ENCODE peak calls at places on chromosomes 4 and X, in five cellular contexts. S is epithelial cell of esophagus; J is astrocyte of the spinal cord; Z is foreskin fibroblast; U is CD8-positive, alpha-beta T cell. G is an unnamed sample.

GRCh38 chr4:3712112-3712805 is 53.9 kb upstream of the ADRA2C start:
- DNase-seq in U (no peak), Z (no peak), J (no peak), S (no peak), G (no peak)

GRCh38 chr4:123444298-123444731 is 47.7 kb downstream of the SPRY1 start:
- DNase-seq in S (no peak), U (peak), J (no peak), Z (peak), G (peak)

GRCh38 chr4:17558941-17559708 is 17.9 kb upstream of the LAP3 start:
- DNase-seq in S (no peak), Z (no peak), J (no peak), U (no peak), G (no peak)

GRCh38 chr4:13612569-13612968 is 15.0 kb downstream of the BOD1L1 start:
- DNase-seq in U (no peak), S (no peak), J (no peak), Z (no peak), G (no peak)

GRCh38 chrX:1330605-1331004 is 6.0 kb upstream of the IL3RA start:
- DNase-seq in Z (no peak), S (no peak), J (no peak), U (no peak), G (no peak)

GRCh38 chr4:17939061-17939460 is 82.5 kb downstream of the LCORL start:
- DNase-seq in U (no peak), J (no peak), S (no peak), Z (no peak), G (no peak)

GRCh38 chr4:80336582-80336981 is 1.1 kb downstream of the CFAP299 start:
- DNase-seq in U (no peak), S (peak), Z (no peak), J (peak), G (peak)

GRCh38 chrX:111098874-111099273 is 2.9 kb downstream of the PAK3 start:
- DNase-seq in U (peak), S (peak), J (peak), Z (no peak), G (peak)

GRCh38 chr4:113645771-113646455 is 115.6 kb downstream of the CAMK2D start:
- DNase-seq in U (no peak), Z (peak), J (peak), S (peak), G (peak)

GRCh38 chrX:130401415-130402210 is at the start of gene RBMX2:
- DNase-seq in S (peak), U (peak), J (peak), Z (peak), G (peak)

GRCh38 chrX:37405954-37406353 is 56.8 kb downstream of the PRRG1 start:
- DNase-seq in S (no peak), Z (no peak), J (peak), U (no peak), G (no peak)

GRCh38 chrX:9529223-9529622 is 64.4 kb downstream of the TBL1X start:
- DNase-seq in S (no peak), U (no peak), Z (no peak), J (no peak), G (no peak)

GRCh38 chr4:2837904-2838496 is 5.6 kb upstream of the ADD1 start:
- DNase-seq in S (peak), Z (no peak), U (peak), J (no peak), G (no peak)

GRCh38 chrX:7698248-7698647 is 144.7 kb upstream of the VCX start:
- DNase-seq in U (no peak), S (no peak), Z (no peak), J (no peak), G (no peak)

GRCh38 chrX:25015486-25016360 is at the start of gene ARX:
- DNase-seq in U (no peak), Z (peak), J (peak), S (peak), G (peak)

GRCh38 chr4:86359944-86360478 is at the start of gene MAPK10:
- DNase-seq in U (no peak), Z (peak), J (peak), S (peak), G (peak)

GRCh38 chr4:42123071-42123644 is 29.3 kb downstream of the BEND4 start:
- DNase-seq in U (no peak), S (no peak), Z (no peak), J (no peak), G (no peak)

GRCh38 chrX:85851418-85851817 is 195.9 kb downstream of the CHM start:
- DNase-seq in S (peak), Z (no peak), U (no peak), J (no peak), G (peak)

GRCh38 chrX:47499291-47499690 is 16.3 kb upstream of the ZNF41 start:
- DNase-seq in S (no peak), U (no peak), Z (no peak), J (no peak), G (no peak)

GRCh38 chrX:136209016-136209738 is 42.0 kb downstream of the MAP7D3 start:
- DNase-seq in U (no peak), J (peak), Z (no peak), S (peak), G (peak)

GRCh38 chr4:125750827-125751466 is 436.2 kb downstream of the FAT4 start:
- DNase-seq in S (no peak), Z (peak), J (peak), U (no peak), G (no peak)

GRCh38 chrX:45699158-45699557 is 498.5 kb upstream of the DIPK2B start:
- DNase-seq in S (no peak), J (peak), Z (peak), U (no peak), G (no peak)

GRCh38 chr4:8900588-8900987 is 28.9 kb upstream of the HMX1 start:
- DNase-seq in S (no peak), U (no peak), J (no peak), Z (no peak), G (no peak)

GRCh38 chrX:37701588-37701987 is 16.0 kb downstream of the XK start:
- DNase-seq in Z (no peak), J (no peak), S (no peak), U (no peak), G (no peak)

GRCh38 chr4:183492791-183493221 is 12.1 kb upstream of the ING2 start:
- DNase-seq in S (peak), J (peak), Z (peak), U (no peak), G (no peak)

GRCh38 chr4:3655485-3656429 is 110.4 kb upstream of the ADRA2C start:
- DNase-seq in S (no peak), Z (no peak), J (no peak), U (no peak), G (no peak)

GRCh38 chrX:74579597-74580209 is 34.7 kb downstream of the RLIM start:
- DNase-seq in J (peak), U (no peak), Z (peak), S (no peak), G (no peak)

GRCh38 chr4:125736057-125736456 is 421.3 kb downstream of the FAT4 start:
- DNase-seq in S (no peak), J (peak), U (no peak), Z (peak), G (no peak)

GRCh38 chr4:53804719-53805118 is 213.4 kb upstream of the LNX1 start:
- DNase-seq in U (no peak), J (no peak), Z (no peak), S (peak), G (peak)

GRCh38 chr4:33184684-33185083 is 2464.5 kb downstream of the PCDH7 start:
- DNase-seq in U (no peak), S (no peak), J (peak), Z (no peak), G (no peak)

GRCh38 chrX:8037593-8038348 is 110.6 kb upstream of the PNPLA4 start:
- DNase-seq in U (no peak), J (no peak), S (peak), Z (no peak), G (no peak)

GRCh38 chr4:115190529-115190928 is 77.1 kb upstream of the NDST4 start:
- DNase-seq in Z (no peak), J (no peak), U (no peak), S (no peak), G (no peak)

GRCh38 chrX:42673411-42673810 is 104.6 kb downstream of the PPP1R2C start:
- DNase-seq in U (no peak), J (no peak), Z (no peak), S (no peak), G (no peak)

DNA sequence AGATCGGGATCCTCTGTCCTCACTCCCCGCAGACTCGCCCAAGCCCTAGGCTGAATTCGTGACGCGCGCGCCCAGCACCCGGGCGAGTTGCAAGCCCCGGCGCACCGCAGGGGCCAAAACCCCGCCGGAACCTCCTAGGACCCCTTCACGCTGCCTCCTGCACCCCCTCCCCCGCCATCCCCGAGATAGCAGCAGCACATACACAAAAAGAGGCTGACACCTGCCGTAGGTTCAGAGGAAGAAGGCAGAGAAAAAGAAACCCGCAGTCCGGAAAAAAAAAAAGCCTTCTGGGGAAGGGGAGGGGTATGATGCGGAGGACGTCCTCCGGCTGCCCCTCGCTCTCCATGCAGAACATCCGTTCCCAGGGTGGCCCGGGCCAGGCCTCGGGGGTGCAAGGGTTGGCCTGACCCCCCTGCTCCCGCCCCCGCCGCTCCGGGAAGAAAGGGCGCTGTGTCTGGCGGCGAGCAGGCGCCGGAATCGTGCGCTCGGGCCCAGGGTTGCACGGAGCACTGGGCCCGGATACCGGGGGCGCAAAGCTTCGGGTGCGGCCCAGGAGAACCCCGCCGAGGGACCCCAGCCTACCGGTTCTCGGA is 2.5 kb downstream of the NLGN4X start:
- DNase-seq in J (peak), U (no peak), S (peak), Z (no peak), G (no peak)
- H3K4me3 ChIP-seq in J (peak), U (no peak), S (peak), Z (peak), G (peak)

GRCh38 chr4:173834151-173834550 is 304.1 kb upstream of the HAND2 start:
- DNase-seq in J (no peak), U (no peak), S (peak), Z (no peak), G (no peak)
- TF ChIP-seq CTCF in J (no peak), U (no peak), S (no peak), Z (no peak), G (no peak)

DNA sequence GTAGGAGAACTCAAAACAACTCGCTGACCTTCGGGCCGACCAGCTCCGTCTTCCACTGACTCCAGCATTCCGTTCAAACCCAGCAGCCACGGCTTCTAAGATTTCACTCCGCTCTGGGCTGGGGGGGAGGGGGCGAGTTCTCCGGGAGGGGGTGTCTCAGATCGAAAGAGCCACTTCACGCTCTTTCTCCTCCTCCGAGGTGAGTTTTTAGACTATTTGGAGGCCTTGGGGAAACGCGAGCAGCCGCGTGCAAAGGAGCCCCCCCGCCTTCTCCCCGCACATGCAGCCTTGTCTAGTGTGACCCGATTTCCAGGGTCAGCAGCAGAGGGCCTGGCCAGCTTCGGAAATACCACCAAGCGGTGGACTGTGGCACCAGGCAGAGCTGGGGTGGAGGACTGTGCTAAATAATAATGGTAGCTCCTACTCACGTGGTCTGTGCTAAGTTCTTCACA is 79.2 kb upstream of the BCOR start:
- DNase-seq in J (no peak), Z (no peak), U (no peak), S (no peak), G (peak)
- H3K4me3 ChIP-seq in J (peak), Z (peak), U (peak), S (peak), G (peak)

DNA sequence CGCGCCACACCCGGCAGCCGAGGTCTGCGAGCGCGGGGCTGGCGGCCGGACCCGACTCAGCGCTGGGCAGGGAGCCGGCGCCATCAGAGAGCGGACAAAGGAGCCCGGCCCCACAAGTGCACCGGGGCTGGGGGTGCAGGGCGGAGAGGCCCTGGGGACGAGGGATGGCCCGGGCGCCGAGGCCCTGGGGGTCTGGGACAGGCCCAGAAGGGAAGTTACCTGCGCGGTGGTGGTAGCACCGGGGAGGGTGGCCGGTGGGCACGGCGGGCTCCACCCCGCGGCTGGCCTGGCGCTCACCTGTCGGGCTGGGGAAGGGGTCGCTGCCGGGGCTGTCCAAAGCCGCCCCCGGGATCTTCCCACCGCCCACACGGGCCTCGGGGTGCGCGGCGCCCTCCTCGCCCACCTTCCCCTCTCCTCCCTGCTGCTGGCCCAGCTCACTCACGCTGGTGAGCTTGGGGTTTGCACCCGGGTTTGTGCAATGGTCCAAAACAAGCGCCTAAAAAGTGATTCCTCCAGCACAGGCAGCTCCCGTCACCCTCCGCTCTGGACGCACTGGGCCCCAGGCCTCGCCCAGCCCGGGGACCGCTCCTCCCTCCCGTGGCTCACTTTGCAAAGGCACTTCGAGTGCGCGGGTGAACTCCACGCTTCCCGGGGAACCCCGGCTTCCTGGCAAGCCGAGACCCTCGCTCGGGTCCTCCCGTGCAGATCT is at the start of gene CTPS2:
- DNase-seq in Z (peak), J (peak), U (peak), S (peak), G (peak)
- TF ChIP-seq CTCF in Z (no peak), J (no peak), U (no peak), S (no peak), G (no peak)

GRCh38 chr4:145521282-145521681 is 39.6 kb downstream of the SMAD1 start:
- DNase-seq in S (no peak), U (no peak), Z (no peak), J (no peak), G (no peak)
- H3K4me3 ChIP-seq in S (no peak), U (no peak), Z (no peak), J (no peak), G (no peak)